ENCODE peak calls at places on chromosomes 12 and 14, in six cellular contexts. G is thoracic aorta, U is Caki2, W is NCI-H2029, L is right cardiac atrium, D is cerebellar cortex. N is an unnamed sample.

GRCh38 chr12:44193281-44193680 is 357.4 kb downstream of the TMEM117 start:
- DNase-seq in G (no peak), U (no peak), W (no peak), L (no peak), D (no peak), N (no peak)

GRCh38 chr14:38384746-38385145 is 128.9 kb upstream of the CLEC14A start:
- DNase-seq in G (no peak), U (no peak), W (no peak), L (no peak), D (no peak), N (no peak)

GRCh38 chr12:50600364-50600763 is 95.6 kb downstream of the DIP2B start:
- DNase-seq in G (no peak), U (no peak), W (no peak), L (no peak), D (no peak), N (no peak)

GRCh38 chr14:105427412-105427811 is 7.8 kb downstream of the MTA1 start:
- DNase-seq in G (no peak), U (no peak), W (no peak), L (no peak), D (no peak), N (no peak)

GRCh38 chr14:89660183-89660582 is 243.2 kb upstream of the FOXN3 start:
- DNase-seq in G (no peak), U (no peak), W (no peak), L (no peak), D (no peak), N (no peak)

GRCh38 chr12:89950421-89950820 is 241.8 kb upstream of the ATP2B1 start:
- DNase-seq in G (no peak), U (no peak), W (no peak), L (no peak), D (peak), N (no peak)

GRCh38 chr14:74257078-74257987 is 18.1 kb downstream of the VSX2 start:
- DNase-seq in G (no peak), U (no peak), W (no peak), L (peak), D (peak), N (no peak)

GRCh38 chr12:8742501-8742900 is 44.7 kb downstream of the RIMKLB start:
- DNase-seq in G (no peak), U (no peak), W (no peak), L (no peak), D (no peak), N (no peak)

GRCh38 chr14:39265741-39266588 is 32.2 kb downstream of the MIA2 start:
- DNase-seq in G (no peak), U (peak), W (peak), L (no peak), D (peak), N (peak)